ENCODE peak calls at places on chromosomes 7 and 10, in seven cellular contexts. C is upper lobe of left lung, W is spleen, N is GM12878, D is transverse colon, E is K562, M is prostate gland. O is an unnamed sample.

GRCh38 chr10:132551093-132551807 is 13.7 kb downstream of the INPP5A start:
- DNase-seq in C (peak), W (peak), N (no peak), D (no peak), E (peak), M (no peak), O (peak)

GRCh38 chr7:76278540-76278939 is 23.9 kb upstream of the HSPB1 start:
- DNase-seq in C (no peak), W (no peak), N (no peak), D (no peak), E (peak), M (no peak), O (no peak)

GRCh38 chr7:12719978-12720377 is 32.5 kb downstream of the ARL4A start:
- DNase-seq in C (no peak), W (no peak), N (no peak), D (no peak), E (no peak), M (no peak), O (no peak)

GRCh38 chr7:38189256-38189938 is 11.4 kb downstream of the STARD3NL start:
- DNase-seq in C (no peak), W (no peak), N (no peak), D (no peak), E (no peak), M (no peak), O (no peak)

GRCh38 chr7:47739301-47739870 is 157.5 kb upstream of the TNS3 start:
- DNase-seq in C (no peak), W (no peak), N (no peak), D (no peak), E (no peak), M (no peak), O (no peak)

GRCh38 chr7:68699090-68699711 is 899.1 kb upstream of the AUTS2 start:
- DNase-seq in C (no peak), W (no peak), N (no peak), D (no peak), E (no peak), M (no peak), O (no peak)

GRCh38 chr10:31320179-31320597 is 1.2 kb downstream of the ZEB1 start:
- DNase-seq in C (no peak), W (no peak), N (no peak), D (peak), E (peak), M (no peak), O (peak)

GRCh38 chr7:86904949-86905834 is 154.3 kb downstream of the ELAPOR2 start:
- DNase-seq in C (no peak), W (no peak), N (no peak), D (no peak), E (peak), M (no peak), O (no peak)

GRCh38 chr7:132690174-132690573 is 113.9 kb upstream of the PLXNA4 start:
- DNase-seq in C (no peak), W (no peak), N (no peak), D (no peak), E (no peak), M (no peak), O (no peak)

GRCh38 chr7:68224041-68224534 is 1227.5 kb downstream of the TYW1 start:
- DNase-seq in C (peak), W (no peak), N (no peak), D (no peak), E (no peak), M (peak), O (no peak)

GRCh38 chr10:22251751-22252285 is 34.0 kb upstream of the EBLN1 start:
- DNase-seq in C (peak), W (peak), N (no peak), D (peak), E (no peak), M (peak), O (peak)

GRCh38 chr10:13865758-13866491 is 279.2 kb downstream of the PRPF18 start:
- DNase-seq in C (no peak), W (no peak), N (no peak), D (no peak), E (no peak), M (no peak), O (peak)

GRCh38 chr7:41655470-41655869 is 47.4 kb downstream of the INHBA start:
- DNase-seq in C (no peak), W (no peak), N (no peak), D (no peak), E (no peak), M (no peak), O (no peak)

GRCh38 chr7:140982508-140982907 is 32.2 kb downstream of the MRPS33 start:
- DNase-seq in C (no peak), W (no peak), N (no peak), D (no peak), E (no peak), M (no peak), O (no peak)

GRCh38 chr7:25851332-25852248 is 300.4 kb upstream of the NFE2L3 start:
- DNase-seq in C (peak), W (peak), N (no peak), D (peak), E (peak), M (peak), O (peak)

GRCh38 chr7:17530741-17531417 is 232.4 kb downstream of the AHR start:
- DNase-seq in C (no peak), W (no peak), N (peak), D (no peak), E (no peak), M (no peak), O (no peak)

GRCh38 chr7:12139421-12139820 is 71.7 kb upstream of the TMEM106B start:
- DNase-seq in C (no peak), W (no peak), N (no peak), D (no peak), E (no peak), M (no peak), O (no peak)

GRCh38 chr10:32957341-32958084 is 517 bp downstream of the ITGB1 start:
- DNase-seq in C (peak), W (peak), N (no peak), D (peak), E (no peak), M (peak), O (peak)

GRCh38 chr10:9097991-9098306 is 1043.5 kb downstream of the GATA3 start:
- DNase-seq in C (no peak), W (no peak), N (no peak), D (no peak), E (no peak), M (no peak), O (no peak)

GRCh38 chr10:16941865-16942264 is 124.6 kb upstream of the RSU1 start:
- DNase-seq in C (no peak), W (no peak), N (no peak), D (no peak), E (no peak), M (no peak), O (no peak)

GRCh38 chr7:55120501-55121198 is 101.8 kb downstream of the EGFR start:
- DNase-seq in C (no peak), W (no peak), N (no peak), D (no peak), E (no peak), M (peak), O (no peak)

GRCh38 chr10:13453896-13454295 is 74.9 kb downstream of the BEND7 start:
- DNase-seq in C (no peak), W (no peak), N (peak), D (no peak), E (no peak), M (no peak), O (no peak)

GRCh38 chr7:9083837-9084236 is 650.4 kb downstream of the NXPH1 start:
- DNase-seq in C (no peak), W (peak), N (no peak), D (no peak), E (no peak), M (no peak), O (no peak)

DNA sequence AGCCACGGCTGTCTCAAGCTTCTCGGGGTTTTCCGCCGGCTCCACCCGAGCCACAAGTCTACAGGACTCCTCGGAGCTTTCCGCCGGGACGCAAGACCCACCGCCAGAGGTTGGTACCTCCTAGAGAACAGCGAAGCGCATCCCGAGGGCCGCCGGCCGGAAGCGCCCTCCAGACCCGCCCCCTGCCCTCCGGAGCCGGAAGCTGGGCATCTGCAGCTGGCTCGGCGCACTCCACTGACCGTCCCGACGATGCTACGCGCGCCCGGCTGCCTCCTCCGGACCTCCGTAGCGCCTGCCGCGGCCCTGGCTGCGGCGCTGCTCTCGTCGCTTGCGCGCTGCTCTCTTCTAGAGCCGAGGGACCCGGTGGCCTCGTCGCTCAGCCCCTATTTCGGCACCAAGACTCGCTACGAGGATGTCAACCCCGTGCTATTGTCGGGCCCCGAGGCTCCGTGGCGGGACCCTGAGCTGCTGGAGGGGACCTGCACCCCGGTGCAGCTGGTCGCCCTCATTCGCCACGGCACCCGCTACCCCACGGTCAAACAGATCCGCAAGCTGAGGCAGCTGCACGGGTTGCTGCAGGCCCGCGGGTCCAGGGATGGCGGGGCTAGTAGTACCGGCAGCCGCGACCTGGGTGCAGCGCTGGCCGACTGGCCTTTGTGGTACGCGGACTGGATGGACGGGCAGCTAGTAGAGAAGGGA is at the start of gene MINPP1:
- DNase-seq in C (peak), W (peak), N (no peak), D (peak), E (peak), M (peak), O (peak)
- TF ChIP-seq POLR2A in C (no peak), W (no peak), N (peak), D (peak), E (peak), M (peak), O (no peak)

GRCh38 chr7:100366411-100367250 is 6.7 kb upstream of the PILRA start:
- DNase-seq in C (no peak), W (peak), N (peak), D (peak), E (no peak), M (no peak), O (no peak)
- TF ChIP-seq POLR2AphosphoS5 in C (no peak), W (peak), N (peak), D (no peak), E (peak), M (no peak), O (no peak)

DNA sequence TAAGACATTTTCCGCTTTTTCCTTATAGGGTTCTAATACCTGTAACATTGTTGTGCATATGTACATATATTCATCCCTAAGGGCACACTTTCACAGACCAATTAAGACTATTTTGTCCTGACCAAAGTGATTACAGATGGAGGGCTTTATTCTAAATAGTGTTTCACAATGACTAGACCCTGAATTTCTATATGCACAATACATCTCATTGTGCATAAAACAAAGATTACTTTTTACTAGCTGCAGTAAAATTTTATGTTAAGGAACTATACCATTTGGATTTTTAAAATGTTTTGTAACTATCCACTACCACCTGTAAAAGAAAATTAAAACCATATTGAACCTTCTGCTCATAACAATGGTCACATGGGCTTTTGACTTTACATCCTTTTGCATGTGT is 87.8 kb downstream of the CTTNBP2 start:
- DNase-seq in C (no peak), W (no peak), N (no peak), D (no peak), E (no peak), M (no peak), O (no peak)
- H3K27ac ChIP-seq in C (no peak), W (no peak), N (no peak), D (no peak), E (no peak), M (no peak), O (no peak)

GRCh38 chr7:28573059-28573553 is 160.8 kb downstream of the CREB5 start:
- DNase-seq in C (peak), W (no peak), N (no peak), D (peak), E (no peak), M (peak), O (no peak)

GRCh38 chr7:28572321-28573058 is 160.2 kb downstream of the CREB5 start:
- DNase-seq in C (no peak), W (no peak), N (no peak), D (no peak), E (no peak), M (peak), O (no peak)

GRCh38 chr7:28571405-28571804 is 159.1 kb downstream of the CREB5 start:
- DNase-seq in C (no peak), W (no peak), N (no peak), D (no peak), E (no peak), M (no peak), O (no peak)

GRCh38 chr7:28570970-28571288 is 158.6 kb downstream of the CREB5 start:
- DNase-seq in C (no peak), W (no peak), N (no peak), D (no peak), E (no peak), M (no peak), O (no peak)

DNA sequence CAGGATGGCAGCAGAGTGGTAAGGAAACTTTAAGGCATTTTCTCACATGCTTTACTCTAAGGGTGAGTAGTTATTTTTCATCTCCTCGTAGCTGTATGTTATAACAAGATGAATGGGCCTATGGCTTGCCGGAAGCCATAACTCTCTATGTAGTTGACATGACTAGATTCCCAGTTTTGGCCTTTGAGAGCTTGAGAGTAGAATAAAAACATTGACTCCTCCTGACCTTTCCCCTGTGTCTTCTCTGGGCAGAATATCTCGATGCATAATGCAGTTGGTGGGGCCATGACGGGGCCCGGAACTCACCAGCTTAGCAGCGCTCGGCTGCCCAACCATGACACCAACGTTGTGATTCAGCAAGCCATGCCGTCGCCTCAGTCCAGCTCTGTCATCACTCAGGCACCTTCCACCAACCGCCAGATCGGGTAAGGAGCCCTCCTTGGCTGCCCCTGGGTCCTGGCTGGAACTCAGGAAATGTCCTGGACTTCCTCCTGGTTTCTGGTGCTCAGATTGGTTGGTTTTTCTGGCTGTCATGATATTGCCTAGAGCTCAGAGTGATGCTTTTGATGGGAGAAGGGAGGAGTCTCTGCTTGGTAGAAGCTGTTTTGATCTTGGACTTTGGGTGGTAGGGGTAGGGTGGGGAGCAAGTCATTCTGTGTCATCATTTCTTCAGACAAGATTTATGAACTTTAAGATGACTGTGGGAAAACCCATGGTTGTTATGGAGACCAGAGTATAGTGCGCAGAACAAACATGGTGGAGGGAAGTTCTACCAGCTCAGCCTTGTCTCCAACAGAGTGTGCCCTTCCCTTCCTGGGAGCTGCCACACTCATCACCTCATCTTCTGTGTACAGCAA is 158.0 kb downstream of the CREB5 start:
- DNase-seq in C (peak), W (no peak), N (no peak), D (no peak), E (no peak), M (no peak), O (no peak)
- TF ChIP-seq POLR2A in C (no peak), W (no peak), N (peak), D (no peak), E (no peak), M (no peak), O (no peak)